ENCODE peak calls at places on chromosome 5, in seven cellular contexts. R, Y, E, V, G, Q and T are unnamed samples.
A peak's percentile ranks its signal among the peaks of the same experiment; 100 is the strongest.

GRCh38 chr5:135232958-135233357 is 166.1 kb downstream of the MACROH2A1 start:
- DNase-seq in Y (no peak), V (no peak), E (peak; percentile 24), Q (no peak), R (no peak), G (no peak), T (no peak)

GRCh38 chr5:157463621-157464407 is 3.8 kb downstream of the NIPAL4 start:
- DNase-seq in Q (no peak), E (peak; percentile 70), Y (peak; percentile 64), V (no peak), R (peak; percentile 50), G (no peak), T (no peak)

GRCh38 chr5:67147768-67148167 is 48.8 kb downstream of the CD180 start:
- DNase-seq in Q (no peak), Y (no peak), G (no peak), R (no peak), V (no peak), E (peak; percentile 26), T (no peak)

GRCh38 chr5:107476783-107477182 is 194.0 kb downstream of the EFNA5 start:
- DNase-seq in V (peak; percentile 30), Y (no peak), R (no peak), G (no peak), Q (no peak), E (no peak), T (peak; percentile 71)

GRCh38 chr5:125093776-125094175 is 347.3 kb upstream of the ZNF608 start:
- DNase-seq in R (peak; percentile 47), E (peak; percentile 92), Q (no peak), V (no peak), G (no peak), Y (peak; percentile 72), T (no peak)

GRCh38 chr5:177496111-177497010 is 1.0 kb downstream of the PDLIM7 start:
- DNase-seq in R (peak; percentile 44), G (peak; percentile 97), V (peak; percentile 94), E (peak; percentile 96), Y (peak; percentile 90), Q (peak; percentile 83), T (peak; percentile 54)

GRCh38 chr5:141868541-141868940 is 9.7 kb downstream of the PCDH1 start:
- DNase-seq in Q (no peak), V (no peak), Y (no peak), E (no peak), R (no peak), G (no peak), T (no peak)

GRCh38 chr5:10562202-10563131 is 1.4 kb upstream of the ANKRD33B start:
- DNase-seq in Q (no peak), R (no peak), G (no peak), Y (no peak), V (no peak), E (no peak), T (peak; percentile 70)

GRCh38 chr5:116669261-116670049 is 94.8 kb upstream of the SEMA6A start:
- DNase-seq in Y (no peak), R (no peak), V (no peak), G (no peak), E (no peak), Q (no peak), T (no peak)

GRCh38 chr5:73975855-73976254 is 349.9 kb downstream of the ARHGEF28 start:
- DNase-seq in Q (no peak), R (no peak), Y (no peak), V (no peak), G (no peak), E (no peak), T (no peak)

GRCh38 chr5:138065102-138065501 is 18.7 kb upstream of the WNT8A start:
- DNase-seq in Q (no peak), E (no peak), G (peak; percentile 24), V (no peak), Y (peak; percentile 3), R (no peak), T (no peak)

GRCh38 chr5:10286552-10287227 is 21.0 kb downstream of the CMBL start:
- DNase-seq in Y (peak; percentile 19), V (no peak), E (peak; percentile 75), R (no peak), G (no peak), Q (no peak), T (no peak)

GRCh38 chr5:150753463-150753862 is 5.4 kb downstream of the DCTN4 start:
- DNase-seq in Q (no peak), Y (no peak), G (no peak), V (no peak), R (no peak), E (no peak), T (no peak)

GRCh38 chr5:122942164-122942914 is 94.2 kb downstream of the PPIC start:
- DNase-seq in G (no peak), R (no peak), V (no peak), Q (no peak), Y (no peak), E (no peak), T (no peak)

GRCh38 chr5:57247765-57248164 is 73.9 kb downstream of the GPBP1 start:
- DNase-seq in G (no peak), V (no peak), R (no peak), Y (no peak), E (no peak), Q (no peak), T (no peak)

GRCh38 chr5:17238521-17239041 is 21.1 kb downstream of the BASP1 start:
- DNase-seq in G (no peak), E (peak; percentile 81), V (no peak), Y (peak; percentile 99), Q (no peak), R (no peak), T (no peak)

GRCh38 chr5:57503433-57503832 is 20.8 kb upstream of the ACTBL2 start:
- DNase-seq in Y (no peak), Q (no peak), V (no peak), G (no peak), E (no peak), R (no peak), T (no peak)

DNA sequence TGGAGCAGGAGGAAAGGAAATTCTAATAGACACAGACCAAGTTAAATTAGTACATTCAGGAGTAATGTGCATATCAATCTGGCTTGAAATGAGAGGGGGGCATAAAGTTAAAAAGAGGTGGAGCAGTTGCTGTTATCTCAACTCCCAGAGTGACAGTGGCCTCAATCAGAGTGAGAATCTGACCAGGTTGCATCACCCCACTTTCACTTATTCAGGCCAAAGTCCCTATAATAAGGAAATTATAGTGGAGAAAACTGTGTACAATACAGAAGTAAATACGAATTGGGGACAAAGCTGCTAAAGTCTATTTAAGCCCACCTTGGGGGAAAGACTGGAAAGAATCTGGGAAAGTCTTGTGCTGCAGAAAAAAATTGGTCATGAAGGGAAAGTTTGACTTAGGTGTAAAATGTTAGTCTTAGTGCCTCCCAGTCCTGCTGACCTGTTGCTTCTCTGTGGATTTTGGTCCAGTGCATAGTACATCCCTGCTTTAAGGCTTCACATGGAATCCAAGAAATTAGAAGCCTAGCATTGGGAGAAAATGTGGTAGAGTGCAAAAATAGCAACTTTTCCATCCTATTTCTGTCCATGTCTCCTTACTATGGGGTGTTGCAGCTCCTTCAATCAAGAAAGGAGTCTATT is 27.9 kb downstream of the MROH2B start:
- DNase-seq in G (no peak), Q (no peak), Y (no peak), V (no peak), R (no peak), E (no peak), T (no peak)
- TF ChIP-seq EZH2phosphoT487 in G (no peak), Q (no peak), Y (no peak), V (no peak), R (no peak), E (no peak), T (no peak)

DNA sequence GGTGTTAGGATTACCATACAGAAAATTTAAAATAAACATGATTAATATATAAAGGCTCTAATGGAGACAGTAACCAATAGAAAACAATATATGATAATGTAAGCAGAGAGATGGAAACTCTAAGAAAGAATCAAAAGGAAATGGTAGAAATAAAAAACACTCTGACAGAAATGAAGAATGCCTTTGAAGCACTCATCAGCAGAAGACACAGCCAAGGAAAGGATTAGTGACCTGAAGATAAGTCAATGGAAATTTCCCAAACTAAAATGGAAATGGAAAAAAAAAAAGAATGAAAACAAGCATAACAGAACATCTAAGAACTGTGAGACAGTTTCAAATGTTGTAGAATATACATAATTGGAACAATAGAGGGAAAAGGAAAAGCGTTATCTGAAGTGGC is 302.6 kb downstream of the DRD1 start:
- DNase-seq in E (no peak), Y (no peak), R (no peak), V (no peak), G (no peak), Q (no peak), T (no peak)
- H3K9me3 ChIP-seq in E (no peaks in the 10 kb centered on the region), Y (no peaks in the 10 kb centered on the region), R (no peaks in the 10 kb centered on the region), V (no peaks in the 10 kb centered on the region), G (peaks cover 7% of the 10 kb centered on the region), Q (peaks cover 3% of the 10 kb centered on the region), T (no peaks in the 10 kb centered on the region)

DNA sequence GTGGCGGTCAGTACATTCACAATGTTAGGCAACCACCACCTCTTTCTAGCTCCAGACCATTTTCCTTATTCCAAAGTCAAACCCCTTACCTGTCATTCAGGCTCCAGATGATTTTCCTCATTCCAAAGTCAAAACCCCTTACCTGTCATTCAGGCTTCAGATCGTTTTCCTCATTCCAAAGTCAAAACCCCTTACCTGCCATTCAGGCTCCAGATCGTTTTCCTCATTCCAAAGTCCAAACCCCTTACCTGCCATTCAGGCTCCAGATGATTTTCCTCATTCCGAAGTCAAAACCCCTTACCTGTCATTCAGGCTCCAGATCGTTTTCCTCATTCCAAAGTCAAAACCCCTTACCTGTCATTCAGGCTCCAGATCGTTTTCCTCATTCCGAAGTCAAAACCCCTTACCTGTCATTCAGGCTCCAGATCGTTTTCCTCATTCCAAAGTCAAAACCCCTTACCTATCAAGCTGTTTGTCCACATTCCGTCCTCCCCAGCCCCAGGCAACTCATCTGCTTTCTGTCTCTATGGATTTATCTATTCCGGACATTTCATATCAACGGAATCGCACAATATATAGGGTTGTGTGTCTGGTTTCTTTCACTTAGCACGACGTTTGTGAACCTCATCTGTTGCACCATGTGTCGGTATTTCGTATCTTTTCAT is 5.1 kb downstream of the PLEKHG4B start:
- DNase-seq in G (no peak), Q (no peak), V (no peak), E (no peak), R (no peak), Y (no peak), T (no peak)
- H3K27ac ChIP-seq in G (no peak overlapping the region), Q (no peak overlapping the region), V (no peak overlapping the region), E (no peak overlapping the region), R (no peak overlapping the region), Y (no peak overlapping the region), T (no peak overlapping the region)

GRCh38 chr5:39411985-39412384 is 12.8 kb downstream of the DAB2 start:
- DNase-seq in R (no peak), G (no peak), E (peak; percentile 37), Q (no peak), Y (no peak), V (no peak), T (no peak)

GRCh38 chr5:39409036-39409435 is 15.7 kb downstream of the DAB2 start:
- DNase-seq in R (no peak), Q (no peak), Y (no peak), G (no peak), V (no peak), E (no peak), T (no peak)

GRCh38 chr5:39412995-39413394 is 11.8 kb downstream of the DAB2 start:
- DNase-seq in Q (no peak), V (no peak), Y (no peak), E (peak; percentile 63), R (no peak), G (no peak), T (no peak)

GRCh38 chr5:39414429-39414828 is 10.4 kb downstream of the DAB2 start:
- DNase-seq in Y (no peak), V (no peak), Q (no peak), G (no peak), R (no peak), E (peak; percentile 3), T (no peak)

GRCh38 chr5:39411051-39411450 is 13.7 kb downstream of the DAB2 start:
- DNase-seq in G (no peak), R (no peak), V (no peak), E (peak; percentile 75), Y (peak; percentile 85), Q (no peak), T (no peak)
- TF ChIP-seq EZH2phosphoT487 in G (no peak), R (no peak), V (no peak), E (no peak), Y (no peak), Q (no peak), T (no peak)